ENCODE peak calls at places on chromosome 20, in ten cellular contexts. One of them, this sample, is unnamed.
A peak's percentile ranks its signal among the peaks of the same experiment; 100 is the strongest.

GRCh38 chr20:51487525-51488279 is 54.8 kb downstream of the NFATC2 start:
- DNase-seq in neural crest cell: no peak
- DNase-seq in bronchial epithelial cell: peak; percentile 94
- DNase-seq in iPS DF 19.7: no peak
- DNase-seq in ACHN: peak; percentile 77
- DNase-seq in natural killer cell treated with Interleukin-12 subunit alpha and Interleukin-12 subunit beta and Interleukin-15 and Interleukin-18, amount 100 ng/mL, for 72 hours: no peak
- DNase-seq in IMR-90: peak; percentile 95
- DNase-seq in globus pallidus: no peak
- DNase-seq in GM06990: no peak
- DNase-seq in M059J: peak; percentile 97
- DNase-seq in this sample: no peak

GRCh38 chr20:14925286-14925685 is 587.9 kb upstream of the FLRT3 start:
- DNase-seq in globus pallidus: no peak
- DNase-seq in iPS DF 19.7: no peak
- DNase-seq in neural crest cell: no peak
- DNase-seq in bronchial epithelial cell: peak; percentile 65
- DNase-seq in GM06990: no peak
- DNase-seq in natural killer cell treated with Interleukin-12 subunit alpha and Interleukin-12 subunit beta and Interleukin-15 and Interleukin-18, amount 100 ng/mL, for 72 hours: no peak
- DNase-seq in M059J: no peak
- DNase-seq in ACHN: no peak
- DNase-seq in IMR-90: no peak
- DNase-seq in this sample: no peak

GRCh38 chr20:24487240-24487639 is 17.8 kb downstream of the SYNDIG1 start:
- DNase-seq in natural killer cell treated with Interleukin-12 subunit alpha and Interleukin-12 subunit beta and Interleukin-15 and Interleukin-18, amount 100 ng/mL, for 72 hours: no peak
- DNase-seq in bronchial epithelial cell: no peak
- DNase-seq in GM06990: no peak
- DNase-seq in M059J: no peak
- DNase-seq in IMR-90: no peak
- DNase-seq in neural crest cell: no peak
- DNase-seq in ACHN: no peak
- DNase-seq in iPS DF 19.7: no peak
- DNase-seq in globus pallidus: no peak
- DNase-seq in this sample: no peak

GRCh38 chr20:59147197-59147596 is 16.4 kb upstream of the ZNF831 start:
- DNase-seq in GM06990: no peak
- DNase-seq in globus pallidus: no peak
- DNase-seq in M059J: no peak
- DNase-seq in bronchial epithelial cell: no peak
- DNase-seq in ACHN: no peak
- DNase-seq in neural crest cell: no peak
- DNase-seq in IMR-90: no peak
- DNase-seq in iPS DF 19.7: no peak
- DNase-seq in natural killer cell treated with Interleukin-12 subunit alpha and Interleukin-12 subunit beta and Interleukin-15 and Interleukin-18, amount 100 ng/mL, for 72 hours: no peak
- DNase-seq in this sample: no peak

GRCh38 chr20:37511605-37512275 is 9.3 kb upstream of the NNAT start:
- DNase-seq in iPS DF 19.7: no peak
- DNase-seq in bronchial epithelial cell: peak; percentile 17
- DNase-seq in neural crest cell: no peak
- DNase-seq in GM06990: no peak
- DNase-seq in globus pallidus: no peak
- DNase-seq in natural killer cell treated with Interleukin-12 subunit alpha and Interleukin-12 subunit beta and Interleukin-15 and Interleukin-18, amount 100 ng/mL, for 72 hours: no peak
- DNase-seq in M059J: peak; percentile 90
- DNase-seq in ACHN: no peak
- DNase-seq in IMR-90: peak; percentile 67
- DNase-seq in this sample: no peak

GRCh38 chr20:35578469-35578868 is 36.6 kb downstream of the ERGIC3 start:
- DNase-seq in neural crest cell: no peak
- DNase-seq in GM06990: no peak
- DNase-seq in globus pallidus: no peak
- DNase-seq in M059J: no peak
- DNase-seq in iPS DF 19.7: no peak
- DNase-seq in IMR-90: no peak
- DNase-seq in natural killer cell treated with Interleukin-12 subunit alpha and Interleukin-12 subunit beta and Interleukin-15 and Interleukin-18, amount 100 ng/mL, for 72 hours: no peak
- DNase-seq in bronchial epithelial cell: peak; percentile 22
- DNase-seq in ACHN: no peak
- DNase-seq in this sample: no peak

GRCh38 chr20:62703853-62704228 is 4.8 kb upstream of the NTSR1 start:
- DNase-seq in neural crest cell: no peak
- DNase-seq in ACHN: no peak
- DNase-seq in bronchial epithelial cell: no peak
- DNase-seq in globus pallidus: no peak
- DNase-seq in IMR-90: no peak
- DNase-seq in natural killer cell treated with Interleukin-12 subunit alpha and Interleukin-12 subunit beta and Interleukin-15 and Interleukin-18, amount 100 ng/mL, for 72 hours: no peak
- DNase-seq in GM06990: no peak
- DNase-seq in iPS DF 19.7: no peak
- DNase-seq in M059J: peak; percentile 62
- DNase-seq in this sample: no peak

GRCh38 chr20:38059832-38060231 is 26.3 kb downstream of the RPRD1B start:
- DNase-seq in ACHN: no peak
- DNase-seq in bronchial epithelial cell: peak; percentile 79
- DNase-seq in globus pallidus: no peak
- DNase-seq in natural killer cell treated with Interleukin-12 subunit alpha and Interleukin-12 subunit beta and Interleukin-15 and Interleukin-18, amount 100 ng/mL, for 72 hours: no peak
- DNase-seq in GM06990: no peak
- DNase-seq in M059J: no peak
- DNase-seq in IMR-90: no peak
- DNase-seq in neural crest cell: no peak
- DNase-seq in iPS DF 19.7: no peak
- DNase-seq in this sample: no peak

GRCh38 chr20:57108218-57108617 is 158.2 kb downstream of the BMP7 start:
- DNase-seq in GM06990: no peak
- DNase-seq in ACHN: no peak
- DNase-seq in bronchial epithelial cell: no peak
- DNase-seq in neural crest cell: no peak
- DNase-seq in globus pallidus: no peak
- DNase-seq in M059J: no peak
- DNase-seq in natural killer cell treated with Interleukin-12 subunit alpha and Interleukin-12 subunit beta and Interleukin-15 and Interleukin-18, amount 100 ng/mL, for 72 hours: no peak
- DNase-seq in iPS DF 19.7: no peak
- DNase-seq in IMR-90: no peak
- DNase-seq in this sample: no peak

GRCh38 chr20:23344336-23344735 is 6.3 kb upstream of the NXT1 start:
- DNase-seq in natural killer cell treated with Interleukin-12 subunit alpha and Interleukin-12 subunit beta and Interleukin-15 and Interleukin-18, amount 100 ng/mL, for 72 hours: no peak
- DNase-seq in iPS DF 19.7: no peak
- DNase-seq in GM06990: no peak
- DNase-seq in globus pallidus: no peak
- DNase-seq in bronchial epithelial cell: no peak
- DNase-seq in IMR-90: no peak
- DNase-seq in ACHN: no peak
- DNase-seq in neural crest cell: no peak
- DNase-seq in M059J: no peak
- DNase-seq in this sample: no peak

GRCh38 chr20:60102665-60103210 is 144.5 kb downstream of the CDH26 start:
- DNase-seq in bronchial epithelial cell: no peak
- DNase-seq in iPS DF 19.7: no peak
- DNase-seq in neural crest cell: no peak
- DNase-seq in globus pallidus: no peak
- DNase-seq in natural killer cell treated with Interleukin-12 subunit alpha and Interleukin-12 subunit beta and Interleukin-15 and Interleukin-18, amount 100 ng/mL, for 72 hours: no peak
- DNase-seq in GM06990: no peak
- DNase-seq in M059J: peak; percentile 37
- DNase-seq in IMR-90: no peak
- DNase-seq in ACHN: no peak
- DNase-seq in this sample: no peak

GRCh38 chr20:3350412-3350811 is 57.1 kb downstream of the DNAAF9 start:
- DNase-seq in GM06990: no peak
- DNase-seq in bronchial epithelial cell: no peak
- DNase-seq in neural crest cell: no peak
- DNase-seq in ACHN: no peak
- DNase-seq in iPS DF 19.7: no peak
- DNase-seq in natural killer cell treated with Interleukin-12 subunit alpha and Interleukin-12 subunit beta and Interleukin-15 and Interleukin-18, amount 100 ng/mL, for 72 hours: no peak
- DNase-seq in IMR-90: no peak
- DNase-seq in M059J: no peak
- DNase-seq in globus pallidus: no peak
- DNase-seq in this sample: no peak

GRCh38 chr20:46057856-46058655 is 29.0 kb downstream of the SLC12A5 start:
- DNase-seq in neural crest cell: peak; percentile 45
- DNase-seq in iPS DF 19.7: peak; percentile 28
- DNase-seq in bronchial epithelial cell: peak; percentile 26
- DNase-seq in natural killer cell treated with Interleukin-12 subunit alpha and Interleukin-12 subunit beta and Interleukin-15 and Interleukin-18, amount 100 ng/mL, for 72 hours: no peak
- DNase-seq in IMR-90: peak; percentile 47
- DNase-seq in M059J: no peak
- DNase-seq in globus pallidus: peak; percentile 49
- DNase-seq in ACHN: no peak
- DNase-seq in GM06990: no peak
- DNase-seq in this sample: no peak

GRCh38 chr20:20666359-20666758 is 46.1 kb downstream of the RALGAPA2 start:
- DNase-seq in M059J: no peak
- DNase-seq in bronchial epithelial cell: no peak
- DNase-seq in GM06990: no peak
- DNase-seq in globus pallidus: no peak
- DNase-seq in natural killer cell treated with Interleukin-12 subunit alpha and Interleukin-12 subunit beta and Interleukin-15 and Interleukin-18, amount 100 ng/mL, for 72 hours: no peak
- DNase-seq in iPS DF 19.7: no peak
- DNase-seq in ACHN: no peak
- DNase-seq in IMR-90: no peak
- DNase-seq in neural crest cell: no peak
- DNase-seq in this sample: no peak

GRCh38 chr20:20780127-20780822 is 67.8 kb upstream of the RALGAPA2 start:
- DNase-seq in natural killer cell treated with Interleukin-12 subunit alpha and Interleukin-12 subunit beta and Interleukin-15 and Interleukin-18, amount 100 ng/mL, for 72 hours: peak; percentile 80
- DNase-seq in globus pallidus: peak; percentile 23
- DNase-seq in IMR-90: no peak
- DNase-seq in GM06990: peak; percentile 28
- DNase-seq in iPS DF 19.7: no peak
- DNase-seq in ACHN: no peak
- DNase-seq in neural crest cell: no peak
- DNase-seq in M059J: peak; percentile 44
- DNase-seq in bronchial epithelial cell: peak; percentile 90
- DNase-seq in this sample: no peak

GRCh38 chr20:16459019-16459700 is 114.1 kb downstream of the KIF16B start:
- DNase-seq in IMR-90: peak; percentile 85
- DNase-seq in neural crest cell: no peak
- DNase-seq in M059J: peak; percentile 94
- DNase-seq in globus pallidus: no peak
- DNase-seq in bronchial epithelial cell: peak; percentile 67
- DNase-seq in iPS DF 19.7: no peak
- DNase-seq in natural killer cell treated with Interleukin-12 subunit alpha and Interleukin-12 subunit beta and Interleukin-15 and Interleukin-18, amount 100 ng/mL, for 72 hours: no peak
- DNase-seq in GM06990: no peak
- DNase-seq in ACHN: peak; percentile 44
- DNase-seq in this sample: peak; percentile 14

GRCh38 chr20:8389381-8390368 is 257.6 kb downstream of the PLCB1 start:
- DNase-seq in neural crest cell: no peak
- DNase-seq in globus pallidus: peak; percentile 51
- DNase-seq in bronchial epithelial cell: peak; percentile 29
- DNase-seq in natural killer cell treated with Interleukin-12 subunit alpha and Interleukin-12 subunit beta and Interleukin-15 and Interleukin-18, amount 100 ng/mL, for 72 hours: no peak
- DNase-seq in iPS DF 19.7: no peak
- DNase-seq in GM06990: no peak
- DNase-seq in IMR-90: peak; percentile 59
- DNase-seq in ACHN: peak; percentile 38
- DNase-seq in M059J: peak; percentile 37
- DNase-seq in this sample: peak; percentile 43

GRCh38 chr20:51631011-51631950 is 88.8 kb upstream of the NFATC2 start:
- DNase-seq in bronchial epithelial cell: peak; percentile 94
- DNase-seq in M059J: peak; percentile 99
- DNase-seq in globus pallidus: no peak
- DNase-seq in iPS DF 19.7: no peak
- DNase-seq in neural crest cell: no peak
- DNase-seq in GM06990: no peak
- DNase-seq in ACHN: peak; percentile 85
- DNase-seq in IMR-90: peak; percentile 99
- DNase-seq in natural killer cell treated with Interleukin-12 subunit alpha and Interleukin-12 subunit beta and Interleukin-15 and Interleukin-18, amount 100 ng/mL, for 72 hours: peak; percentile 65
- DNase-seq in this sample: no peak

GRCh38 chr20:23108871-23109270 is 22.7 kb upstream of the CD93 start:
- DNase-seq in iPS DF 19.7: no peak
- DNase-seq in natural killer cell treated with Interleukin-12 subunit alpha and Interleukin-12 subunit beta and Interleukin-15 and Interleukin-18, amount 100 ng/mL, for 72 hours: no peak
- DNase-seq in globus pallidus: no peak
- DNase-seq in bronchial epithelial cell: no peak
- DNase-seq in ACHN: no peak
- DNase-seq in neural crest cell: no peak
- DNase-seq in IMR-90: no peak
- DNase-seq in M059J: no peak
- DNase-seq in GM06990: no peak
- DNase-seq in this sample: no peak

GRCh38 chr20:11453430-11453829 is 464.3 kb upstream of the BTBD3 start:
- DNase-seq in IMR-90: peak; percentile 87
- DNase-seq in ACHN: peak; percentile 44
- DNase-seq in iPS DF 19.7: no peak
- DNase-seq in globus pallidus: no peak
- DNase-seq in natural killer cell treated with Interleukin-12 subunit alpha and Interleukin-12 subunit beta and Interleukin-15 and Interleukin-18, amount 100 ng/mL, for 72 hours: no peak
- DNase-seq in neural crest cell: no peak
- DNase-seq in M059J: peak; percentile 80
- DNase-seq in GM06990: no peak
- DNase-seq in bronchial epithelial cell: peak; percentile 90
- DNase-seq in this sample: no peak

GRCh38 chr20:34111057-34111711 is 859 bp downstream of the EIF2S2 start:
- DNase-seq in GM06990: no peak
- DNase-seq in natural killer cell treated with Interleukin-12 subunit alpha and Interleukin-12 subunit beta and Interleukin-15 and Interleukin-18, amount 100 ng/mL, for 72 hours: peak; percentile 69
- DNase-seq in ACHN: peak; percentile 35
- DNase-seq in iPS DF 19.7: no peak
- DNase-seq in bronchial epithelial cell: peak; percentile 82
- DNase-seq in M059J: peak; percentile 76
- DNase-seq in IMR-90: peak; percentile 71
- DNase-seq in globus pallidus: no peak
- DNase-seq in neural crest cell: no peak
- DNase-seq in this sample: no peak

GRCh38 chr20:46674253-46675083 is 14.8 kb downstream of the TP53RK start:
- DNase-seq in neural crest cell: no peak
- DNase-seq in GM06990: no peak
- DNase-seq in iPS DF 19.7: no peak
- DNase-seq in ACHN: no peak
- DNase-seq in natural killer cell treated with Interleukin-12 subunit alpha and Interleukin-12 subunit beta and Interleukin-15 and Interleukin-18, amount 100 ng/mL, for 72 hours: no peak
- DNase-seq in globus pallidus: no peak
- DNase-seq in IMR-90: no peak
- DNase-seq in bronchial epithelial cell: no peak
- DNase-seq in M059J: no peak
- DNase-seq in this sample: no peak

GRCh38 chr20:48406462-48407235 is 421.1 kb downstream of the PREX1 start:
- DNase-seq in M059J: peak; percentile 45
- DNase-seq in bronchial epithelial cell: no peak
- DNase-seq in globus pallidus: peak; percentile 49
- DNase-seq in IMR-90: no peak
- DNase-seq in iPS DF 19.7: no peak
- DNase-seq in natural killer cell treated with Interleukin-12 subunit alpha and Interleukin-12 subunit beta and Interleukin-15 and Interleukin-18, amount 100 ng/mL, for 72 hours: no peak
- DNase-seq in GM06990: no peak
- DNase-seq in neural crest cell: no peak
- DNase-seq in ACHN: no peak
- DNase-seq in this sample: no peak

GRCh38 chr20:46625875-46626373 is 25.3 kb downstream of the SLC13A3 start:
- DNase-seq in natural killer cell treated with Interleukin-12 subunit alpha and Interleukin-12 subunit beta and Interleukin-15 and Interleukin-18, amount 100 ng/mL, for 72 hours: no peak
- DNase-seq in ACHN: no peak
- DNase-seq in GM06990: no peak
- DNase-seq in globus pallidus: no peak
- DNase-seq in iPS DF 19.7: no peak
- DNase-seq in IMR-90: no peak
- DNase-seq in M059J: no peak
- DNase-seq in bronchial epithelial cell: no peak
- DNase-seq in neural crest cell: no peak
- DNase-seq in this sample: no peak

GRCh38 chr20:19726126-19726525 is 31.9 kb upstream of the RIN2 start:
- DNase-seq in iPS DF 19.7: no peak
- DNase-seq in ACHN: no peak
- DNase-seq in bronchial epithelial cell: peak; percentile 78
- DNase-seq in GM06990: no peak
- DNase-seq in IMR-90: peak; percentile 34
- DNase-seq in globus pallidus: no peak
- DNase-seq in M059J: peak; percentile 48
- DNase-seq in natural killer cell treated with Interleukin-12 subunit alpha and Interleukin-12 subunit beta and Interleukin-15 and Interleukin-18, amount 100 ng/mL, for 72 hours: no peak
- DNase-seq in neural crest cell: no peak
- DNase-seq in this sample: no peak

GRCh38 chr20:13348301-13349239 is 127.5 kb downstream of the ISM1 start:
- DNase-seq in M059J: peak; percentile 77
- DNase-seq in bronchial epithelial cell: no peak
- DNase-seq in IMR-90: peak; percentile 26
- DNase-seq in globus pallidus: no peak
- DNase-seq in neural crest cell: no peak
- DNase-seq in iPS DF 19.7: no peak
- DNase-seq in natural killer cell treated with Interleukin-12 subunit alpha and Interleukin-12 subunit beta and Interleukin-15 and Interleukin-18, amount 100 ng/mL, for 72 hours: no peak
- DNase-seq in GM06990: no peak
- DNase-seq in ACHN: no peak
- DNase-seq in this sample: no peak

GRCh38 chr20:62142252-62143117 is 709 bp downstream of the PSMA7 start:
- DNase-seq in GM06990: peak; percentile 35
- DNase-seq in natural killer cell treated with Interleukin-12 subunit alpha and Interleukin-12 subunit beta and Interleukin-15 and Interleukin-18, amount 100 ng/mL, for 72 hours: no peak
- DNase-seq in bronchial epithelial cell: no peak
- DNase-seq in iPS DF 19.7: no peak
- DNase-seq in M059J: no peak
- DNase-seq in ACHN: peak; percentile 22
- DNase-seq in globus pallidus: no peak
- DNase-seq in neural crest cell: no peak
- DNase-seq in IMR-90: no peak
- DNase-seq in this sample: no peak

GRCh38 chr20:61804896-61805295 is 260.8 kb downstream of the TAF4 start:
- DNase-seq in ACHN: no peak
- DNase-seq in bronchial epithelial cell: no peak
- DNase-seq in neural crest cell: no peak
- DNase-seq in GM06990: no peak
- DNase-seq in M059J: no peak
- DNase-seq in globus pallidus: no peak
- DNase-seq in iPS DF 19.7: no peak
- DNase-seq in IMR-90: no peak
- DNase-seq in natural killer cell treated with Interleukin-12 subunit alpha and Interleukin-12 subunit beta and Interleukin-15 and Interleukin-18, amount 100 ng/mL, for 72 hours: no peak
- DNase-seq in this sample: no peak

This sample was measured in BE2C.